ENCODE peak calls at places on chromosomes 2 and 18, in ten cellular contexts. G, T, E, R, X, O, D, Q, I and H are unnamed samples.

GRCh38 chr18:63758616-63759015 is 16.6 kb upstream of the SERPINB7 start:
- DNase-seq in G (no peak), T (peak; percentile 11), E (no peak), R (no peak), X (no peak), O (no peak), D (no peak), Q (no peak), I (peak; percentile 81), H (no peak)

GRCh38 chr2:85318222-85319182 is 9.3 kb downstream of the TGOLN2 start:
- DNase-seq in G (peak; percentile 26), T (peak; percentile 89), E (no peak), R (peak; percentile 91), X (peak; percentile 83), O (no peak), D (no peak), Q (no peak), I (peak; percentile 76), H (no peak)

GRCh38 chr2:157178865-157179264 is 78.6 kb upstream of the GALNT5 start:
- DNase-seq in G (no peak), T (no peak), E (no peak), R (no peak), X (no peak), O (no peak), D (no peak), Q (no peak), I (no peak), H (no peak)

GRCh38 chr2:54409752-54410151 is 46.4 kb upstream of the SPTBN1 start:
- DNase-seq in G (no peak), T (no peak), E (no peak), R (no peak), X (no peak), O (no peak), D (no peak), Q (no peak), I (no peak), H (peak; percentile 78)

GRCh38 chr2:95043300-95043786 is 17.8 kb downstream of the MAL start:
- DNase-seq in G (no peak), T (peak; percentile 66), E (no peak), R (peak; percentile 90), X (peak; percentile 34), O (peak; percentile 81), D (no peak), Q (peak; percentile 77), I (peak; percentile 56), H (peak; percentile 89)

GRCh38 chr18:12287684-12288405 is 20.2 kb upstream of the TUBB6 start:
- DNase-seq in G (no peak), T (peak; percentile 94), E (peak; percentile 66), R (peak; percentile 95), X (peak; percentile 70), O (no peak), D (peak; percentile 86), Q (peak; percentile 57), I (peak; percentile 90), H (no peak)

GRCh38 chr2:110772383-110772755 is 40.0 kb downstream of the ACOXL start:
- DNase-seq in G (no peak), T (no peak), E (no peak), R (no peak), X (no peak), O (no peak), D (no peak), Q (no peak), I (no peak), H (no peak)

GRCh38 chr2:102809291-102810189 is 47.7 kb downstream of the TMEM182 start:
- DNase-seq in G (no peak), T (no peak), E (no peak), R (no peak), X (peak; percentile 12), O (no peak), D (no peak), Q (no peak), I (no peak), H (no peak)

GRCh38 chr2:170550501-170550900 is 164.6 kb upstream of the SP5 start:
- DNase-seq in G (no peak), T (no peak), E (no peak), R (no peak), X (no peak), O (no peak), D (no peak), Q (no peak), I (no peak), H (no peak)

GRCh38 chr2:161228511-161229240 is 68.4 kb downstream of the TANK start:
- DNase-seq in G (no peak), T (no peak), E (no peak), R (peak; percentile 30), X (no peak), O (no peak), D (no peak), Q (no peak), I (no peak), H (no peak)

GRCh38 chr18:55778731-55779460 is 190.9 kb upstream of the TCF4 start:
- DNase-seq in G (no peak), T (peak; percentile 14), E (no peak), R (no peak), X (no peak), O (no peak), D (no peak), Q (no peak), I (no peak), H (peak; percentile 21)

GRCh38 chr2:241088376-241088775 is 13.7 kb downstream of the MTERF4 start:
- DNase-seq in G (no peak), T (no peak), E (no peak), R (no peak), X (no peak), O (no peak), D (no peak), Q (no peak), I (no peak), H (no peak)

GRCh38 chr2:105409717-105410116 is 10.9 kb upstream of the FHL2 start:
- DNase-seq in G (no peak), T (peak; percentile 54), E (no peak), R (peak; percentile 91), X (peak; percentile 96), O (peak; percentile 59), D (no peak), Q (peak; percentile 22), I (peak; percentile 14), H (peak; percentile 18)

GRCh38 chr2:234550056-234550455 is 53.2 kb upstream of the ARL4C start:
- DNase-seq in G (no peak), T (no peak), E (no peak), R (no peak), X (no peak), O (no peak), D (no peak), Q (no peak), I (no peak), H (no peak)